ENCODE peak calls at places on chromosomes 6 and 20, in seven cellular contexts. E is cardiac fibroblast, W is AG04450, J is Caco-2, Y is psoas muscle, K is left ventricle myocardium inferior, I is A549. N is an unnamed sample.

GRCh38 chr6:146700078-146700686 is 101.4 kb downstream of the ADGB start:
- DNase-seq in E (peak), W (peak), J (peak), Y (peak), K (peak), I (peak), N (peak)

GRCh38 chr20:11777861-11778570 is 139.7 kb upstream of the BTBD3 start:
- DNase-seq in E (peak), W (no peak), J (no peak), Y (no peak), K (no peak), I (no peak), N (no peak)

GRCh38 chr6:17093692-17094091 is 8.2 kb upstream of the STMND1 start:
- DNase-seq in E (no peak), W (no peak), J (no peak), Y (no peak), K (no peak), I (no peak), N (no peak)

GRCh38 chr20:36571564-36572504 is 1.6 kb upstream of the TGIF2 start:
- DNase-seq in E (no peak), W (no peak), J (peak), Y (no peak), K (no peak), I (no peak), N (no peak)

GRCh38 chr6:37515712-37516075 is 16.0 kb upstream of the CCDC167 start:
- DNase-seq in E (no peak), W (no peak), J (no peak), Y (no peak), K (no peak), I (no peak), N (no peak)

GRCh38 chr6:27650620-27651370 is 177.9 kb upstream of the ZNF184 start:
- DNase-seq in E (peak), W (no peak), J (peak), Y (no peak), K (no peak), I (no peak), N (peak)

GRCh38 chr6:12962995-12963394 is 246.4 kb downstream of the PHACTR1 start:
- DNase-seq in E (peak), W (no peak), J (no peak), Y (no peak), K (no peak), I (no peak), N (no peak)

GRCh38 chr20:37533154-37533715 is 5.6 kb upstream of the BLCAP start:
- DNase-seq in E (no peak), W (no peak), J (no peak), Y (no peak), K (no peak), I (no peak), N (no peak)

GRCh38 chr6:38262041-38262440 is 377.7 kb downstream of the BTBD9 start:
- DNase-seq in E (peak), W (peak), J (peak), Y (no peak), K (no peak), I (peak), N (no peak)

GRCh38 chr6:41730531-41731436 is 4.6 kb downstream of the TFEB start:
- DNase-seq in E (peak), W (no peak), J (no peak), Y (no peak), K (no peak), I (no peak), N (no peak)
- H3K4me3 ChIP-seq in E (no peak), W (no peak), J (no peak), Y (peak), K (no peak), I (no peak), N (peak)

DNA sequence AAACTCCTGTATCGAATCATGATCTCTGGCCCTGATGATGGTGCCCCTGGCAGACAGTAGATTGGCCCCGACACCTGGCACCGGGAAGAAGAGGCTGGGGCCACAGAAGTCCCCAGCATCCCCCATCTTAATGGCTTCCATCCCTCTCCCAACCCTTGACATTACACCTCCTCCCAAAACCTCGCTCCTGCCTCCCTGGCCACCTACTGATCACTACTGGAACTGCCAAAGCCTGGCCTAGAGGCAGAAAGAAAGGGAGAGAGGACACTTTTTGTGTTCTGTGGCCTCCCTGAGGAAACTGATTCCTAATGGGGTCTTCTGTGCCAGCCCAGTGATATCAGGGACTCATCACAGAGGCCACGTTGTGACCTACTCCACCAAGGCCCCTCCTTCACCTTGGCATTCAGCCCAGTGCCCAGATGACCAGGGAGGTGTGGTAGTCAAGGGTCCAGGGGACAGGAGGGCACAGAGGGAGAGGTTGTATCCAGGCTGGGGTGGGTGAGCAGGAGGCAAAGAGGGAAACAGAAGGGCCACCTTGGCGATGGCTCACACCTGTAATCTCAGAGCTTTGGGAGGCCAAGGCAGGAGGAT is 6.1 kb downstream of the C20orf173 start:
- DNase-seq in E (peak), W (no peak), J (peak), Y (no peak), K (no peak), I (peak), N (no peak)
- TF ChIP-seq CTCF in E (peak), W (peak), J (peak), Y (peak), K (peak), I (peak), N (peak)

GRCh38 chr20:63536997-63537524 is at the start of gene PTK6:
- DNase-seq in E (no peak), W (no peak), J (no peak), Y (peak), K (peak), I (peak), N (no peak)
- H3K4me3 ChIP-seq in E (peak), W (peak), J (peak), Y (peak), K (peak), I (peak), N (peak)

DNA sequence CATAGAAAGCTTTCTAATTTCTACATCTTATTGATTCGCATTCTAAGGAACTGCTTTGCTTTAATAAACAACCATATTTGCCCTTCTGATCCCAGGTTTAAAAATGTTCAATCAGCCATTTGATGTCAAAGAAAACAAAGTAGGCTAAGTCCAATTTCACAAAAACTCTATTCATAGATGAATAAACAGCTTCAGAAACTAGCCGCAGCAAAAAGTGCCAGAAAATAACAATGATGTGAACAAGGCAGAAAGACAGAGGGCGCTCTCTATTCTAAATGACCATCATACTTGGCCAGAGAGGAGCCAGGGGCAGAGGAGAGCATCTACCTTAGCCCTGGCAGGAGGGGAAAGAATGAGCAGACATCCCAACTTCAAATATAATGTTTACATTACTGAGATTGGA is 9.7 kb downstream of the CNKSR3 start:
- DNase-seq in E (no peak), W (no peak), J (peak), Y (no peak), K (no peak), I (no peak), N (no peak)
- TF ChIP-seq CTCF in E (no peak), W (peak), J (no peak), Y (no peak), K (peak), I (peak), N (peak)

DNA sequence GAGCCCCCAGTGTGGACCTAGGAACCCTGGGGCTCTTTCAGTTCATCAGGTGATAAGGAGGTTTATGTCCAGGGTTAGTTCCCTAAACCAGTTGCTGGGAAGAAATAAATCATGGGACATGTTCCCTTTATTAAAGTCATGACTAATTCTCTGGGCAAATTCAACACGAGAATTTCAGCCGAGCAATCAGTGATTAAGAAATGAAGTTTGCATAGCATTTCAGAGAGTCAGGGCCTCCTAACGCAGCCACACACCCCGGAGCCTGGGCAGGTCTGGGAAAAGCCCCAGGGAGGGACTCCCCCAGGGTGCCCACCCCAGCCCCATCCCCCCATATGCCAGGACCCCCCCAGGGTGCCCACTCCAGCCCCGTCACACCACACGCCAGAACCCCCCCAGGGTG is 20.1 kb downstream of the SLCO4A1 start:
- DNase-seq in E (peak), W (peak), J (no peak), Y (no peak), K (no peak), I (no peak), N (no peak)
- H3K4me3 ChIP-seq in E (no peak), W (no peak), J (no peak), Y (no peak), K (no peak), I (no peak), N (no peak)

GRCh38 chr6:33250731-33251130 is 20.9 kb downstream of the VPS52 start:
- DNase-seq in E (no peak), W (no peak), J (no peak), Y (no peak), K (no peak), I (no peak), N (no peak)

GRCh38 chr6:33247977-33248642 is 23.6 kb downstream of the VPS52 start:
- DNase-seq in E (peak), W (peak), J (peak), Y (peak), K (peak), I (peak), N (peak)

GRCh38 chr6:33248932-33249731 is 22.5 kb downstream of the VPS52 start:
- DNase-seq in E (peak), W (peak), J (peak), Y (peak), K (peak), I (peak), N (peak)

GRCh38 chr6:33249732-33250625 is 21.7 kb downstream of the VPS52 start:
- DNase-seq in E (peak), W (no peak), J (no peak), Y (no peak), K (no peak), I (no peak), N (no peak)

GRCh38 chr6:33248643-33248931 is 23.1 kb downstream of the VPS52 start:
- DNase-seq in E (peak), W (no peak), J (no peak), Y (no peak), K (peak), I (no peak), N (no peak)
- TF ChIP-seq CTCF in E (no peak), W (no peak), J (no peak), Y (no peak), K (peak), I (no peak), N (no peak)

GRCh38 chr6:142854589-142855488 is 90.1 kb downstream of the HIVEP2 start:
- DNase-seq in E (peak), W (no peak), J (no peak), Y (no peak), K (no peak), I (no peak), N (no peak)

GRCh38 chr6:142848969-142849368 is 96.0 kb downstream of the HIVEP2 start:
- DNase-seq in E (no peak), W (no peak), J (no peak), Y (no peak), K (no peak), I (no peak), N (no peak)

GRCh38 chr6:142850653-142851434 is 94.1 kb downstream of the HIVEP2 start:
- DNase-seq in E (peak), W (no peak), J (no peak), Y (no peak), K (no peak), I (no peak), N (no peak)

GRCh38 chr6:142853244-142854180 is 91.5 kb downstream of the HIVEP2 start:
- DNase-seq in E (peak), W (no peak), J (no peak), Y (no peak), K (no peak), I (no peak), N (no peak)

GRCh38 chr6:142851601-142852000 is 93.4 kb downstream of the HIVEP2 start:
- DNase-seq in E (peak), W (no peak), J (no peak), Y (no peak), K (no peak), I (no peak), N (no peak)
- H3K4me3 ChIP-seq in E (no peak), W (no peak), J (no peak), Y (peak), K (no peak), I (no peak), N (no peak)

DNA sequence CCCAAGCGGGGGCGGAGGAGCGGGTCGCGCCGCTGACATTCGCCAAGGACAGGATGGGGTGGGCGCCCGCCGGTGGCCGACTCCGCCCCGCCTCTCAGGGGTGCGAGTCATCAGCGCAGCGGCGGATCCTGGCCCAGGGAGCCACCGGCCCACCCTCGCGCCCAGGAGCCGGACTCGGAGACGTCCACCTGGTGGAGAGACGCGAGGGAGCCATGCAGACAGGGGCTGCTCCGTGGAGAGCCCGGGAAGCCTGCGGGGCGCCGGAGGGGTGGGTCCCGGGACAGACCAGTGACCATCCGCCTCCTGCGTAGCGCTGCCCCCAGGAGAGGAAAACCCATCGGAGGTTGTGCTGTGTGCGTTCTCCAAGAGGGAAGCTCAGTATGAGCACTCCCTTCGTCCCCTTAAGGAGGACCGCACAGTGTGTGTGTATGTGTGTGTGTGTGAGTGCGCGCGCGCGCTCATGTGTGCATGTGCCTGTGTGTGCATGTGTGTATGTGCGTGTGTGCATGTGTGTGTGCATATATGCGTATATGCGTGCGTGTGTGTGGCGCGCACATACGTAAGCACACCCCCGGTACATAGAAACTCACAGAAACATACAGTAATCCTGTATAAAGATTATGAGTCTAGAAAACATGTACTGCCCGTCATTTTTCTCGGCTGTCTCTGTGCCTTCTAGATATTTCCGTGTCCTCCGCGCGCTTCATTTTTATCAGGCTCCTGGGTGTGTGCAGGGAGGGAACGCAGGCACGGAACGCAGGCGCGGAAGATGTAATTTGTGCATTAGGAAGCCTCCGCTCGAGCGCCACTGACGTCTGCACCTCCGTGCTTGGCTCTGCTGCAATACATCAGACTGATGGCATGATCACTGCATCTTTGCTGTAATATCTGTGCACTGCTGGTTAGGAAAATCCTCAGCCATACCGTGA is 158.9 kb downstream of the TBXT start:
- DNase-seq in E (peak), W (no peak), J (no peak), Y (no peak), K (no peak), I (peak), N (no peak)
- TF ChIP-seq CTCF in E (no peak), W (peak), J (no peak), Y (no peak), K (no peak), I (no peak), N (no peak)

GRCh38 chr6:2770171-2770570 is 5.0 kb downstream of the WRNIP1 start:
- DNase-seq in E (peak), W (no peak), J (no peak), Y (peak), K (peak), I (no peak), N (no peak)
- H3K4me3 ChIP-seq in E (peak), W (no peak), J (no peak), Y (peak), K (peak), I (no peak), N (no peak)